ENCODE peak calls at places on chromosome 1, in eight cellular contexts. One of them, this sample, is unnamed.

GRCh38 chr1:24928631-24929090 is 1.4 kb downstream of the RUNX3 start:
- DNase-seq in GM03348: no peak
- DNase-seq in activated T-cell treated with anti-CD3 and anti-CD28 coated beads, Interleukin-2, amount 50 U/mL, for 72 hours: no peak
- DNase-seq in NCI-H1105: no peak
- DNase-seq in ELR: peak
- DNase-seq in SHP77 treated with DMSO at 0.1 percent for 48 hours: no peak
- DNase-seq in Right ventricle myocardium superior: peak
- DNase-seq in GDM1: no peak
- DNase-seq in this sample: no peak

GRCh38 chr1:150528997-150529396 is 13.4 kb downstream of the FALEC start:
- DNase-seq in GM03348: peak
- DNase-seq in activated T-cell treated with anti-CD3 and anti-CD28 coated beads, Interleukin-2, amount 50 U/mL, for 72 hours: no peak
- DNase-seq in NCI-H1105: no peak
- DNase-seq in ELR: peak
- DNase-seq in SHP77 treated with DMSO at 0.1 percent for 48 hours: no peak
- DNase-seq in Right ventricle myocardium superior: peak
- DNase-seq in GDM1: no peak
- DNase-seq in this sample: no peak

GRCh38 chr1:110083453-110084225 is 13.2 kb upstream of the ALX3 start:
- DNase-seq in GM03348: peak
- DNase-seq in activated T-cell treated with anti-CD3 and anti-CD28 coated beads, Interleukin-2, amount 50 U/mL, for 72 hours: peak
- DNase-seq in NCI-H1105: no peak
- DNase-seq in ELR: no peak
- DNase-seq in SHP77 treated with DMSO at 0.1 percent for 48 hours: no peak
- DNase-seq in Right ventricle myocardium superior: peak
- DNase-seq in GDM1: no peak
- DNase-seq in this sample: no peak

GRCh38 chr1:26754086-26754874 is 33.5 kb upstream of the PIGV start:
- DNase-seq in GM03348: no peak
- DNase-seq in activated T-cell treated with anti-CD3 and anti-CD28 coated beads, Interleukin-2, amount 50 U/mL, for 72 hours: no peak
- DNase-seq in NCI-H1105: no peak
- DNase-seq in ELR: no peak
- DNase-seq in SHP77 treated with DMSO at 0.1 percent for 48 hours: no peak
- DNase-seq in Right ventricle myocardium superior: no peak
- DNase-seq in GDM1: no peak
- DNase-seq in this sample: no peak

GRCh38 chr1:78491311-78492071 is 717 bp downstream of the PTGFR start:
- DNase-seq in GM03348: peak
- DNase-seq in activated T-cell treated with anti-CD3 and anti-CD28 coated beads, Interleukin-2, amount 50 U/mL, for 72 hours: no peak
- DNase-seq in NCI-H1105: no peak
- DNase-seq in ELR: peak
- DNase-seq in SHP77 treated with DMSO at 0.1 percent for 48 hours: no peak
- DNase-seq in Right ventricle myocardium superior: peak
- DNase-seq in GDM1: no peak
- DNase-seq in this sample: peak

GRCh38 chr1:208256556-208256955 is 12.4 kb upstream of the PLXNA2 start:
- DNase-seq in GM03348: no peak
- DNase-seq in activated T-cell treated with anti-CD3 and anti-CD28 coated beads, Interleukin-2, amount 50 U/mL, for 72 hours: no peak
- DNase-seq in NCI-H1105: no peak
- DNase-seq in ELR: peak
- DNase-seq in SHP77 treated with DMSO at 0.1 percent for 48 hours: no peak
- DNase-seq in Right ventricle myocardium superior: no peak
- DNase-seq in GDM1: no peak
- DNase-seq in this sample: no peak

GRCh38 chr1:184974086-184974836 is at the start of gene NIBAN1:
- DNase-seq in GM03348: peak
- DNase-seq in activated T-cell treated with anti-CD3 and anti-CD28 coated beads, Interleukin-2, amount 50 U/mL, for 72 hours: peak
- DNase-seq in NCI-H1105: no peak
- DNase-seq in ELR: peak
- DNase-seq in SHP77 treated with DMSO at 0.1 percent for 48 hours: no peak
- DNase-seq in Right ventricle myocardium superior: peak
- DNase-seq in GDM1: peak
- DNase-seq in this sample: peak

GRCh38 chr1:76465030-76465429 is 390.5 kb downstream of the ST6GALNAC3 start:
- DNase-seq in GM03348: no peak
- DNase-seq in activated T-cell treated with anti-CD3 and anti-CD28 coated beads, Interleukin-2, amount 50 U/mL, for 72 hours: no peak
- DNase-seq in NCI-H1105: no peak
- DNase-seq in ELR: peak
- DNase-seq in SHP77 treated with DMSO at 0.1 percent for 48 hours: no peak
- DNase-seq in Right ventricle myocardium superior: no peak
- DNase-seq in GDM1: no peak
- DNase-seq in this sample: no peak

GRCh38 chr1:160626560-160627342 is 20.1 kb downstream of the SLAMF1 start:
- DNase-seq in GM03348: no peak
- DNase-seq in activated T-cell treated with anti-CD3 and anti-CD28 coated beads, Interleukin-2, amount 50 U/mL, for 72 hours: no peak
- DNase-seq in NCI-H1105: no peak
- DNase-seq in ELR: no peak
- DNase-seq in SHP77 treated with DMSO at 0.1 percent for 48 hours: no peak
- DNase-seq in Right ventricle myocardium superior: no peak
- DNase-seq in GDM1: peak
- DNase-seq in this sample: no peak

GRCh38 chr1:8847990-8848389 is 30.5 kb downstream of the ENO1 start:
- DNase-seq in GM03348: no peak
- DNase-seq in activated T-cell treated with anti-CD3 and anti-CD28 coated beads, Interleukin-2, amount 50 U/mL, for 72 hours: no peak
- DNase-seq in NCI-H1105: peak
- DNase-seq in ELR: no peak
- DNase-seq in SHP77 treated with DMSO at 0.1 percent for 48 hours: peak
- DNase-seq in Right ventricle myocardium superior: no peak
- DNase-seq in GDM1: no peak
- DNase-seq in this sample: no peak

GRCh38 chr1:62230724-62231123 is 36.1 kb downstream of the L1TD1 start:
- DNase-seq in GM03348: peak
- DNase-seq in activated T-cell treated with anti-CD3 and anti-CD28 coated beads, Interleukin-2, amount 50 U/mL, for 72 hours: no peak
- DNase-seq in NCI-H1105: no peak
- DNase-seq in ELR: peak
- DNase-seq in SHP77 treated with DMSO at 0.1 percent for 48 hours: no peak
- DNase-seq in Right ventricle myocardium superior: no peak
- DNase-seq in GDM1: no peak
- DNase-seq in this sample: no peak

GRCh38 chr1:204377800-204378608 is 18.3 kb upstream of the PLEKHA6 start:
- DNase-seq in GM03348: peak
- DNase-seq in activated T-cell treated with anti-CD3 and anti-CD28 coated beads, Interleukin-2, amount 50 U/mL, for 72 hours: peak
- DNase-seq in NCI-H1105: peak
- DNase-seq in ELR: peak
- DNase-seq in SHP77 treated with DMSO at 0.1 percent for 48 hours: no peak
- DNase-seq in Right ventricle myocardium superior: peak
- DNase-seq in GDM1: no peak
- DNase-seq in this sample: peak

GRCh38 chr1:181632492-181632891 is 149.2 kb downstream of the CACNA1E start:
- DNase-seq in GM03348: no peak
- DNase-seq in activated T-cell treated with anti-CD3 and anti-CD28 coated beads, Interleukin-2, amount 50 U/mL, for 72 hours: no peak
- DNase-seq in NCI-H1105: no peak
- DNase-seq in ELR: no peak
- DNase-seq in SHP77 treated with DMSO at 0.1 percent for 48 hours: no peak
- DNase-seq in Right ventricle myocardium superior: no peak
- DNase-seq in GDM1: no peak
- DNase-seq in this sample: no peak

GRCh38 chr1:201500670-201501120 is 6.2 kb downstream of the CSRP1 start:
- DNase-seq in GM03348: no peak
- DNase-seq in activated T-cell treated with anti-CD3 and anti-CD28 coated beads, Interleukin-2, amount 50 U/mL, for 72 hours: no peak
- DNase-seq in NCI-H1105: no peak
- DNase-seq in ELR: no peak
- DNase-seq in SHP77 treated with DMSO at 0.1 percent for 48 hours: no peak
- DNase-seq in Right ventricle myocardium superior: no peak
- DNase-seq in GDM1: no peak
- DNase-seq in this sample: no peak

GRCh38 chr1:98967122-98967521 is 37.5 kb downstream of the PLPPR5 start:
- DNase-seq in GM03348: no peak
- DNase-seq in activated T-cell treated with anti-CD3 and anti-CD28 coated beads, Interleukin-2, amount 50 U/mL, for 72 hours: no peak
- DNase-seq in NCI-H1105: no peak
- DNase-seq in ELR: peak
- DNase-seq in SHP77 treated with DMSO at 0.1 percent for 48 hours: no peak
- DNase-seq in Right ventricle myocardium superior: no peak
- DNase-seq in GDM1: no peak
- DNase-seq in this sample: no peak

GRCh38 chr1:212286437-212287131 is 1.4 kb downstream of the PPP2R5A start:
- DNase-seq in GM03348: no peak
- DNase-seq in activated T-cell treated with anti-CD3 and anti-CD28 coated beads, Interleukin-2, amount 50 U/mL, for 72 hours: no peak
- DNase-seq in NCI-H1105: no peak
- DNase-seq in ELR: peak
- DNase-seq in SHP77 treated with DMSO at 0.1 percent for 48 hours: peak
- DNase-seq in Right ventricle myocardium superior: no peak
- DNase-seq in GDM1: no peak
- DNase-seq in this sample: no peak

GRCh38 chr1:183544598-183545297 is 45.5 kb downstream of the NCF2 start:
- DNase-seq in GM03348: no peak
- DNase-seq in activated T-cell treated with anti-CD3 and anti-CD28 coated beads, Interleukin-2, amount 50 U/mL, for 72 hours: no peak
- DNase-seq in NCI-H1105: peak
- DNase-seq in ELR: no peak
- DNase-seq in SHP77 treated with DMSO at 0.1 percent for 48 hours: no peak
- DNase-seq in Right ventricle myocardium superior: no peak
- DNase-seq in GDM1: no peak
- DNase-seq in this sample: no peak

GRCh38 chr1:8670371-8670818 is 147.0 kb downstream of the RERE start:
- DNase-seq in GM03348: no peak
- DNase-seq in activated T-cell treated with anti-CD3 and anti-CD28 coated beads, Interleukin-2, amount 50 U/mL, for 72 hours: no peak
- DNase-seq in NCI-H1105: no peak
- DNase-seq in ELR: peak
- DNase-seq in SHP77 treated with DMSO at 0.1 percent for 48 hours: no peak
- DNase-seq in Right ventricle myocardium superior: no peak
- DNase-seq in GDM1: no peak
- DNase-seq in this sample: no peak

GRCh38 chr1:107748529-107748928 is 216.5 kb downstream of the VAV3 start:
- DNase-seq in GM03348: peak
- DNase-seq in activated T-cell treated with anti-CD3 and anti-CD28 coated beads, Interleukin-2, amount 50 U/mL, for 72 hours: no peak
- DNase-seq in NCI-H1105: no peak
- DNase-seq in ELR: peak
- DNase-seq in SHP77 treated with DMSO at 0.1 percent for 48 hours: peak
- DNase-seq in Right ventricle myocardium superior: no peak
- DNase-seq in GDM1: no peak
- DNase-seq in this sample: no peak

GRCh38 chr1:184315254-184315653 is 71.6 kb upstream of the C1orf21 start:
- DNase-seq in GM03348: peak
- DNase-seq in activated T-cell treated with anti-CD3 and anti-CD28 coated beads, Interleukin-2, amount 50 U/mL, for 72 hours: no peak
- DNase-seq in NCI-H1105: no peak
- DNase-seq in ELR: peak
- DNase-seq in SHP77 treated with DMSO at 0.1 percent for 48 hours: no peak
- DNase-seq in Right ventricle myocardium superior: no peak
- DNase-seq in GDM1: no peak
- DNase-seq in this sample: no peak

GRCh38 chr1:33654267-33654832 is 181.9 kb downstream of the ZSCAN20 start:
- DNase-seq in GM03348: peak
- DNase-seq in activated T-cell treated with anti-CD3 and anti-CD28 coated beads, Interleukin-2, amount 50 U/mL, for 72 hours: no peak
- DNase-seq in NCI-H1105: no peak
- DNase-seq in ELR: no peak
- DNase-seq in SHP77 treated with DMSO at 0.1 percent for 48 hours: no peak
- DNase-seq in Right ventricle myocardium superior: no peak
- DNase-seq in GDM1: no peak
- DNase-seq in this sample: no peak

GRCh38 chr1:64343105-64343960 is 126.6 kb upstream of the CACHD1 start:
- DNase-seq in GM03348: peak
- DNase-seq in activated T-cell treated with anti-CD3 and anti-CD28 coated beads, Interleukin-2, amount 50 U/mL, for 72 hours: no peak
- DNase-seq in NCI-H1105: peak
- DNase-seq in ELR: peak
- DNase-seq in SHP77 treated with DMSO at 0.1 percent for 48 hours: no peak
- DNase-seq in Right ventricle myocardium superior: no peak
- DNase-seq in GDM1: no peak
- DNase-seq in this sample: no peak

GRCh38 chr1:206568256-206568655 is 44.0 kb downstream of the EIF2D start:
- DNase-seq in GM03348: no peak
- DNase-seq in activated T-cell treated with anti-CD3 and anti-CD28 coated beads, Interleukin-2, amount 50 U/mL, for 72 hours: peak
- DNase-seq in NCI-H1105: no peak
- DNase-seq in ELR: peak
- DNase-seq in SHP77 treated with DMSO at 0.1 percent for 48 hours: no peak
- DNase-seq in Right ventricle myocardium superior: no peak
- DNase-seq in GDM1: no peak
- DNase-seq in this sample: peak

GRCh38 chr1:176795929-176796328 is 333.0 kb downstream of the PAPPA2 start:
- DNase-seq in GM03348: no peak
- DNase-seq in activated T-cell treated with anti-CD3 and anti-CD28 coated beads, Interleukin-2, amount 50 U/mL, for 72 hours: no peak
- DNase-seq in NCI-H1105: no peak
- DNase-seq in ELR: peak
- DNase-seq in SHP77 treated with DMSO at 0.1 percent for 48 hours: no peak
- DNase-seq in Right ventricle myocardium superior: no peak
- DNase-seq in GDM1: no peak
- DNase-seq in this sample: no peak

GRCh38 chr1:40712997-40713396 is 21.5 kb downstream of the NFYC start:
- DNase-seq in GM03348: no peak
- DNase-seq in activated T-cell treated with anti-CD3 and anti-CD28 coated beads, Interleukin-2, amount 50 U/mL, for 72 hours: no peak
- DNase-seq in NCI-H1105: no peak
- DNase-seq in ELR: peak
- DNase-seq in SHP77 treated with DMSO at 0.1 percent for 48 hours: no peak
- DNase-seq in Right ventricle myocardium superior: no peak
- DNase-seq in GDM1: peak
- DNase-seq in this sample: no peak

GRCh38 chr1:202279806-202280205 is 61.9 kb downstream of the UBE2T start:
- DNase-seq in GM03348: peak
- DNase-seq in activated T-cell treated with anti-CD3 and anti-CD28 coated beads, Interleukin-2, amount 50 U/mL, for 72 hours: no peak
- DNase-seq in NCI-H1105: no peak
- DNase-seq in ELR: peak
- DNase-seq in SHP77 treated with DMSO at 0.1 percent for 48 hours: no peak
- DNase-seq in Right ventricle myocardium superior: no peak
- DNase-seq in GDM1: no peak
- DNase-seq in this sample: no peak

GRCh38 chr1:4603317-4604110 is 50.9 kb upstream of the AJAP1 start:
- DNase-seq in GM03348: no peak
- DNase-seq in activated T-cell treated with anti-CD3 and anti-CD28 coated beads, Interleukin-2, amount 50 U/mL, for 72 hours: no peak
- DNase-seq in NCI-H1105: no peak
- DNase-seq in ELR: no peak
- DNase-seq in SHP77 treated with DMSO at 0.1 percent for 48 hours: no peak
- DNase-seq in Right ventricle myocardium superior: no peak
- DNase-seq in GDM1: peak
- DNase-seq in this sample: no peak

GRCh38 chr1:70043806-70044205 is 161.6 kb downstream of the LRRC40 start:
- DNase-seq in GM03348: peak
- DNase-seq in activated T-cell treated with anti-CD3 and anti-CD28 coated beads, Interleukin-2, amount 50 U/mL, for 72 hours: no peak
- DNase-seq in NCI-H1105: no peak
- DNase-seq in ELR: peak
- DNase-seq in SHP77 treated with DMSO at 0.1 percent for 48 hours: no peak
- DNase-seq in Right ventricle myocardium superior: no peak
- DNase-seq in GDM1: no peak
- DNase-seq in this sample: no peak

GRCh38 chr1:9198538-9199361 is 35.8 kb upstream of the H6PD start:
- DNase-seq in GM03348: peak
- DNase-seq in activated T-cell treated with anti-CD3 and anti-CD28 coated beads, Interleukin-2, amount 50 U/mL, for 72 hours: no peak
- DNase-seq in NCI-H1105: peak
- DNase-seq in ELR: peak
- DNase-seq in SHP77 treated with DMSO at 0.1 percent for 48 hours: no peak
- DNase-seq in Right ventricle myocardium superior: peak
- DNase-seq in GDM1: no peak
- DNase-seq in this sample: no peak

GRCh38 chr1:9872430-9873165 is 37.5 kb downstream of the CTNNBIP1 start:
- DNase-seq in GM03348: no peak
- DNase-seq in activated T-cell treated with anti-CD3 and anti-CD28 coated beads, Interleukin-2, amount 50 U/mL, for 72 hours: no peak
- DNase-seq in NCI-H1105: no peak
- DNase-seq in ELR: peak
- DNase-seq in SHP77 treated with DMSO at 0.1 percent for 48 hours: no peak
- DNase-seq in Right ventricle myocardium superior: no peak
- DNase-seq in GDM1: no peak
- DNase-seq in this sample: no peak

GRCh38 chr1:236066828-236067386 is 2.0 kb upstream of the NID1 start:
- DNase-seq in GM03348: no peak
- DNase-seq in activated T-cell treated with anti-CD3 and anti-CD28 coated beads, Interleukin-2, amount 50 U/mL, for 72 hours: peak
- DNase-seq in NCI-H1105: no peak
- DNase-seq in ELR: no peak
- DNase-seq in SHP77 treated with DMSO at 0.1 percent for 48 hours: no peak
- DNase-seq in Right ventricle myocardium superior: peak
- DNase-seq in GDM1: peak
- DNase-seq in this sample: peak

GRCh38 chr1:181452746-181453145 is 30.6 kb upstream of the CACNA1E start:
- DNase-seq in GM03348: no peak
- DNase-seq in activated T-cell treated with anti-CD3 and anti-CD28 coated beads, Interleukin-2, amount 50 U/mL, for 72 hours: no peak
- DNase-seq in NCI-H1105: no peak
- DNase-seq in ELR: no peak
- DNase-seq in SHP77 treated with DMSO at 0.1 percent for 48 hours: no peak
- DNase-seq in Right ventricle myocardium superior: no peak
- DNase-seq in GDM1: no peak
- DNase-seq in this sample: no peak

GRCh38 chr1:5961601-5962000 is 30.6 kb downstream of the NPHP4 start:
- DNase-seq in GM03348: no peak
- DNase-seq in activated T-cell treated with anti-CD3 and anti-CD28 coated beads, Interleukin-2, amount 50 U/mL, for 72 hours: no peak
- DNase-seq in NCI-H1105: no peak
- DNase-seq in ELR: no peak
- DNase-seq in SHP77 treated with DMSO at 0.1 percent for 48 hours: no peak
- DNase-seq in Right ventricle myocardium superior: no peak
- DNase-seq in GDM1: no peak
- DNase-seq in this sample: peak

GRCh38 chr1:54984126-54984842 is 3.9 kb downstream of the TMEM61 start:
- DNase-seq in GM03348: no peak
- DNase-seq in activated T-cell treated with anti-CD3 and anti-CD28 coated beads, Interleukin-2, amount 50 U/mL, for 72 hours: no peak
- DNase-seq in NCI-H1105: no peak
- DNase-seq in ELR: no peak
- DNase-seq in SHP77 treated with DMSO at 0.1 percent for 48 hours: no peak
- DNase-seq in Right ventricle myocardium superior: no peak
- DNase-seq in GDM1: no peak
- DNase-seq in this sample: peak

This sample was measured in upper lobe of right lung.